ENCODE peak calls at places on chromosome 12, in six cellular contexts. One of them, this sample, is unnamed.

GRCh38 chr12:124601699-124602098 is 34.3 kb upstream of the NCOR2 start:
- DNase-seq in WTC11: no peak
- DNase-seq in HepG2: no peak
- DNase-seq in H1: no peak
- DNase-seq in K562: no peak
- DNase-seq in A549: no peak
- DNase-seq in this sample: no peak

GRCh38 chr12:108850854-108851573 is 6.4 kb downstream of the SSH1 start:
- DNase-seq in WTC11: no peak
- DNase-seq in H1: no peak
- DNase-seq in A549: peak
- DNase-seq in K562: peak
- DNase-seq in HepG2: no peak
- DNase-seq in this sample: peak

GRCh38 chr12:67919406-67919805 is 69.8 kb upstream of the IFNG-AS1 start:
- DNase-seq in HepG2: no peak
- DNase-seq in A549: no peak
- DNase-seq in WTC11: no peak
- DNase-seq in K562: no peak
- DNase-seq in H1: no peak
- DNase-seq in this sample: no peak

GRCh38 chr12:26286186-26286585 is 90.8 kb downstream of the SSPN start:
- DNase-seq in H1: no peak
- DNase-seq in K562: no peak
- DNase-seq in HepG2: no peak
- DNase-seq in A549: no peak
- DNase-seq in WTC11: no peak
- DNase-seq in this sample: no peak

GRCh38 chr12:110403146-110403974 is at the start of gene ANAPC7:
- DNase-seq in HepG2: peak
- DNase-seq in A549: peak
- DNase-seq in WTC11: peak
- DNase-seq in H1: peak
- DNase-seq in K562: peak
- DNase-seq in this sample: peak

GRCh38 chr12:111072299-111072698 is 151.9 kb upstream of the MYL2 start:
- DNase-seq in H1: no peak
- DNase-seq in A549: no peak
- DNase-seq in WTC11: no peak
- DNase-seq in HepG2: no peak
- DNase-seq in K562: no peak
- DNase-seq in this sample: no peak

GRCh38 chr12:50041962-50042361 is 15.4 kb upstream of the ASIC1 start:
- DNase-seq in K562: peak
- DNase-seq in A549: no peak
- DNase-seq in WTC11: no peak
- DNase-seq in HepG2: no peak
- DNase-seq in H1: no peak
- DNase-seq in this sample: no peak

GRCh38 chr12:121793836-121794531 is 496 bp upstream of the RHOF start:
- DNase-seq in WTC11: peak
- DNase-seq in HepG2: peak
- DNase-seq in K562: peak
- DNase-seq in A549: peak
- DNase-seq in H1: peak
- DNase-seq in this sample: peak

GRCh38 chr12:48936379-48936979 is 11.2 kb upstream of the FKBP11 start:
- DNase-seq in A549: peak
- DNase-seq in HepG2: peak
- DNase-seq in K562: peak
- DNase-seq in WTC11: peak
- DNase-seq in H1: peak
- DNase-seq in this sample: peak

GRCh38 chr12:5976711-5977110 is 31.7 kb upstream of the ANO2 start:
- DNase-seq in H1: no peak
- DNase-seq in K562: no peak
- DNase-seq in HepG2: no peak
- DNase-seq in WTC11: no peak
- DNase-seq in A549: no peak
- DNase-seq in this sample: no peak

GRCh38 chr12:42546709-42547108 is 42.8 kb downstream of the PRICKLE1 start:
- DNase-seq in A549: no peak
- DNase-seq in HepG2: no peak
- DNase-seq in H1: no peak
- DNase-seq in WTC11: no peak
- DNase-seq in K562: no peak
- DNase-seq in this sample: no peak

GRCh38 chr12:16076553-16076952 is 165.4 kb downstream of the DERA start:
- DNase-seq in H1: no peak
- DNase-seq in A549: peak
- DNase-seq in K562: no peak
- DNase-seq in HepG2: peak
- DNase-seq in WTC11: no peak
- DNase-seq in this sample: no peak

GRCh38 chr12:78241472-78241871 is 410.8 kb downstream of the NAV3 start:
- DNase-seq in K562: no peak
- DNase-seq in A549: no peak
- DNase-seq in HepG2: no peak
- DNase-seq in H1: no peak
- DNase-seq in WTC11: no peak
- DNase-seq in this sample: no peak

GRCh38 chr12:43576162-43576561 is 24.2 kb upstream of the ADAMTS20 start:
- DNase-seq in A549: no peak
- DNase-seq in WTC11: no peak
- DNase-seq in K562: no peak
- DNase-seq in HepG2: no peak
- DNase-seq in H1: no peak
- DNase-seq in this sample: no peak

GRCh38 chr12:40263616-40264409 is 39.0 kb downstream of the LRRK2 start:
- DNase-seq in WTC11: no peak
- DNase-seq in A549: no peak
- DNase-seq in H1: no peak
- DNase-seq in HepG2: no peak
- DNase-seq in K562: no peak
- DNase-seq in this sample: no peak

GRCh38 chr12:122891661-122892525 is 4.0 kb downstream of the VPS37B start:
- DNase-seq in HepG2: no peak
- DNase-seq in A549: peak
- DNase-seq in H1: no peak
- DNase-seq in WTC11: no peak
- DNase-seq in K562: no peak
- DNase-seq in this sample: peak

GRCh38 chr12:109719123-109720022 is 5.7 kb downstream of the FAM222A start:
- DNase-seq in H1: no peak
- DNase-seq in A549: peak
- DNase-seq in HepG2: peak
- DNase-seq in K562: peak
- DNase-seq in WTC11: peak
- DNase-seq in this sample: no peak

GRCh38 chr12:12546314-12546772 is 16.3 kb downstream of the DUSP16 start:
- DNase-seq in K562: no peak
- DNase-seq in HepG2: peak
- DNase-seq in A549: no peak
- DNase-seq in H1: no peak
- DNase-seq in WTC11: no peak
- DNase-seq in this sample: no peak

GRCh38 chr12:23909559-23909958 is 39.9 kb downstream of the SOX5 start:
- DNase-seq in H1: no peak
- DNase-seq in WTC11: no peak
- DNase-seq in HepG2: no peak
- DNase-seq in K562: no peak
- DNase-seq in A549: no peak
- DNase-seq in this sample: no peak

GRCh38 chr12:68080577-68080976 is 79.0 kb downstream of the IFNG start:
- DNase-seq in WTC11: no peak
- DNase-seq in HepG2: no peak
- DNase-seq in K562: no peak
- DNase-seq in A549: no peak
- DNase-seq in H1: no peak
- DNase-seq in this sample: no peak

GRCh38 chr12:24519759-24520158 is 429.1 kb downstream of the BCAT1 start:
- DNase-seq in A549: no peak
- DNase-seq in K562: no peak
- DNase-seq in WTC11: no peak
- DNase-seq in HepG2: no peak
- DNase-seq in H1: no peak
- DNase-seq in this sample: no peak

GRCh38 chr12:24379038-24379437 is 429.6 kb upstream of the SOX5 start:
- DNase-seq in A549: no peak
- DNase-seq in HepG2: no peak
- DNase-seq in H1: no peak
- DNase-seq in K562: no peak
- DNase-seq in WTC11: no peak
- DNase-seq in this sample: no peak

GRCh38 chr12:111434680-111435338 is 29.1 kb downstream of the SH2B3 start:
- DNase-seq in A549: no peak
- DNase-seq in WTC11: no peak
- DNase-seq in HepG2: no peak
- DNase-seq in H1: no peak
- DNase-seq in K562: no peak
- DNase-seq in this sample: peak

GRCh38 chr12:124279846-124280360 is 15.0 kb upstream of the RFLNA start:
- DNase-seq in K562: no peak
- DNase-seq in WTC11: no peak
- DNase-seq in H1: no peak
- DNase-seq in A549: no peak
- DNase-seq in HepG2: no peak
- DNase-seq in this sample: peak

GRCh38 chr12:93895096-93895460 is 217.9 kb downstream of the CRADD start:
- DNase-seq in WTC11: no peak
- DNase-seq in H1: no peak
- DNase-seq in A549: no peak
- DNase-seq in K562: no peak
- DNase-seq in HepG2: no peak
- DNase-seq in this sample: no peak

GRCh38 chr12:52121848-52122838 is 42.6 kb downstream of the SMIM41 start:
- DNase-seq in HepG2: no peak
- DNase-seq in WTC11: peak
- DNase-seq in A549: peak
- DNase-seq in K562: peak
- DNase-seq in H1: peak
- DNase-seq in this sample: peak

GRCh38 chr12:9256758-9257405 is 48.7 kb upstream of the PZP start:
- DNase-seq in A549: no peak
- DNase-seq in H1: no peak
- DNase-seq in K562: no peak
- DNase-seq in WTC11: no peak
- DNase-seq in HepG2: no peak
- DNase-seq in this sample: no peak

GRCh38 chr12:22672951-22673350 is 48.0 kb downstream of the ETNK1 start:
- DNase-seq in WTC11: no peak
- DNase-seq in HepG2: no peak
- DNase-seq in H1: no peak
- DNase-seq in K562: no peak
- DNase-seq in A549: no peak
- DNase-seq in this sample: no peak

GRCh38 chr12:42372154-42372791 is 46.3 kb downstream of the PPHLN1 start:
- DNase-seq in H1: no peak
- DNase-seq in WTC11: no peak
- DNase-seq in K562: peak
- DNase-seq in HepG2: peak
- DNase-seq in A549: peak
- DNase-seq in this sample: peak

GRCh38 chr12:4274396-4274959 is 916 bp downstream of the CCND2 start:
- DNase-seq in A549: no peak
- DNase-seq in K562: no peak
- DNase-seq in WTC11: peak
- DNase-seq in H1: no peak
- DNase-seq in HepG2: no peak
- DNase-seq in this sample: no peak
- TF ChIP-seq JUN in A549: no peak
- TF ChIP-seq JUN in K562: no peak
- TF ChIP-seq JUN in WTC11: no peak
- TF ChIP-seq JUN in H1: no peak
- TF ChIP-seq JUN in HepG2: no peak
- TF ChIP-seq JUN in this sample: no peak

GRCh38 chr12:95385246-95385645 is 88.7 kb upstream of the METAP2 start:
- DNase-seq in HepG2: no peak
- DNase-seq in K562: no peak
- DNase-seq in H1: no peak
- DNase-seq in WTC11: no peak
- DNase-seq in A549: no peak
- DNase-seq in this sample: no peak
- TF ChIP-seq JUN in HepG2: no peak
- TF ChIP-seq JUN in K562: no peak
- TF ChIP-seq JUN in H1: no peak
- TF ChIP-seq JUN in WTC11: no peak
- TF ChIP-seq JUN in A549: no peak
- TF ChIP-seq JUN in this sample: no peak

GRCh38 chr12:104591272-104591940 is 134.7 kb downstream of the CHST11 start:
- DNase-seq in H1: no peak
- DNase-seq in WTC11: no peak
- DNase-seq in HepG2: no peak
- DNase-seq in A549: peak
- DNase-seq in K562: no peak
- DNase-seq in this sample: no peak

GRCh38 chr12:104586325-104587048 is 129.7 kb downstream of the CHST11 start:
- DNase-seq in WTC11: no peak
- DNase-seq in A549: no peak
- DNase-seq in K562: no peak
- DNase-seq in H1: no peak
- DNase-seq in HepG2: no peak
- DNase-seq in this sample: no peak

GRCh38 chr12:104590002-104590401 is 133.3 kb downstream of the CHST11 start:
- DNase-seq in A549: no peak
- DNase-seq in K562: no peak
- DNase-seq in HepG2: no peak
- DNase-seq in WTC11: no peak
- DNase-seq in H1: no peak
- DNase-seq in this sample: no peak

GRCh38 chr12:104588048-104588942 is 131.5 kb downstream of the CHST11 start:
- DNase-seq in K562: no peak
- DNase-seq in A549: peak
- DNase-seq in HepG2: no peak
- DNase-seq in H1: no peak
- DNase-seq in WTC11: no peak
- DNase-seq in this sample: peak

DNA sequence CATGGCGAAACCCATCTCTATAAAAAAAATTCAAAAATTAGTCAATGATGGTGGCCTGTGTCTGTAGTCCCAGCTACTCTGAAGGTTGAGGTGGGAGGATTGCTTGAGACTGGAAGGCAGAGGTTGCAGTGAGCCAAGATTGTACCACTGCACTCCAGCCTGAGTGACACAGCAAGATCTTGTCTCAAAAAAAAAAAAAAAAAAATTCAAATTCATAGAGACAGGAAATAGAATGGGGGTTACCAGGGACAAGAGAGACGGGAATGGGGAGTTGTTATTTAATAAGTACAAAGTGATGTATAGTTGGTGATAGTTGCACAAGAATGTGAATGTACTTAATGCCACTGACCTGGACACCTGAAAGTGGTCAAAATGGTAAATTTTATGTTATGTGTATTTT is 132.5 kb downstream of the CHST11 start:
- DNase-seq in HepG2: no peak
- DNase-seq in H1: no peak
- DNase-seq in A549: peak
- DNase-seq in K562: no peak
- DNase-seq in WTC11: no peak
- DNase-seq in this sample: no peak
- TF ChIP-seq JUN in HepG2: no peak
- TF ChIP-seq JUN in H1: no peak
- TF ChIP-seq JUN in A549: no peak
- TF ChIP-seq JUN in K562: no peak
- TF ChIP-seq JUN in WTC11: no peak
- TF ChIP-seq JUN in this sample: no peak

GRCh38 chr12:120229583-120230325 is 28.8 kb upstream of the RPLP0 start:
- DNase-seq in HepG2: no peak
- DNase-seq in H1: no peak
- DNase-seq in A549: peak
- DNase-seq in WTC11: peak
- DNase-seq in K562: no peak
- DNase-seq in this sample: no peak
- TF ChIP-seq JUN in HepG2: no peak
- TF ChIP-seq JUN in H1: no peak
- TF ChIP-seq JUN in A549: no peak
- TF ChIP-seq JUN in WTC11: no peak
- TF ChIP-seq JUN in K562: no peak
- TF ChIP-seq JUN in this sample: no peak